ENCODE peak calls at places on chromosomes 16 and 17, in ten cellular contexts. C, V, X, B, R, U, S, H, Y and Z are unnamed samples.

GRCh38 chr17:63189082-63189481 is 223.0 kb downstream of the TANC2 start:
- DNase-seq in S (no peak), H (no peak), R (no peak), X (no peak), U (peak), Y (no peak), V (peak), C (no peak), B (peak), Z (no peak)

GRCh38 chr17:30222741-30223175 is 12.7 kb downstream of the SLC6A4 start:
- DNase-seq in S (no peak), B (no peak), R (peak), V (no peak), Y (no peak), H (no peak), C (no peak), U (no peak), X (no peak), Z (no peak)

GRCh38 chr17:68514809-68515208 is 2.6 kb downstream of the PRKAR1A start:
- DNase-seq in S (no peak), C (no peak), U (peak), H (no peak), V (peak), Y (no peak), X (no peak), R (no peak), B (peak), Z (no peak)

GRCh38 chr17:45232514-45233422 is 11.1 kb downstream of the FMNL1 start:
- DNase-seq in C (no peak), B (no peak), V (no peak), R (no peak), Y (no peak), X (no peak), S (no peak), U (no peak), H (no peak), Z (no peak)

GRCh38 chr16:28495098-28495793 is 803 bp downstream of the APOBR start:
- DNase-seq in V (no peak), S (no peak), B (no peak), Y (no peak), C (no peak), X (no peak), R (no peak), H (no peak), U (no peak), Z (no peak)

GRCh38 chr17:45035848-45036247 is 15.6 kb downstream of the DCAKD start:
- DNase-seq in R (no peak), Y (no peak), S (no peak), U (no peak), C (no peak), V (no peak), B (no peak), H (no peak), X (no peak), Z (no peak)

GRCh38 chr17:68698761-68699160 is 97.6 kb upstream of the FAM20A start:
- DNase-seq in Y (no peak), H (no peak), V (no peak), R (no peak), X (no peak), C (no peak), S (no peak), U (peak), B (no peak), Z (no peak)

GRCh38 chr17:15442316-15443185 is 24.9 kb downstream of the CDRT4 start:
- DNase-seq in V (no peak), H (no peak), S (no peak), B (no peak), X (no peak), Y (no peak), R (no peak), U (no peak), C (no peak), Z (no peak)

GRCh38 chr16:10170016-10170415 is 12.2 kb downstream of the GRIN2A start:
- DNase-seq in S (no peak), C (no peak), R (no peak), B (no peak), V (no peak), H (no peak), Y (no peak), U (no peak), X (no peak), Z (no peak)

GRCh38 chr17:9484789-9485188 is 90.8 kb downstream of the STX8 start:
- DNase-seq in B (no peak), U (peak), S (no peak), H (no peak), V (no peak), C (no peak), R (peak), X (no peak), Y (no peak), Z (no peak)

GRCh38 chr16:55706739-55707487 is 51.1 kb downstream of the SLC6A2 start:
- DNase-seq in S (no peak), H (no peak), B (no peak), Y (no peak), V (no peak), C (no peak), R (no peak), U (no peak), X (no peak), Z (no peak)

GRCh38 chr17:35944151-35944550 is 638 bp upstream of the LYZL6 start:
- DNase-seq in H (no peak), B (no peak), C (no peak), U (no peak), S (no peak), X (no peak), R (no peak), Y (no peak), V (no peak), Z (no peak)

GRCh38 chr17:19614900-19615299 is 33.7 kb upstream of the ALDH3A2 start:
- DNase-seq in U (no peak), Y (no peak), C (no peak), V (no peak), B (no peak), R (no peak), S (no peak), X (no peak), H (no peak), Z (no peak)

GRCh38 chr17:20924306-20924705 is 118.5 kb downstream of the USP22 start:
- DNase-seq in B (no peak), R (no peak), X (no peak), Y (no peak), H (no peak), C (no peak), S (no peak), U (no peak), V (no peak), Z (no peak)

GRCh38 chr17:21001111-21001812 is 41.5 kb downstream of the USP22 start:
- DNase-seq in U (no peak), S (no peak), R (no peak), H (no peak), B (no peak), X (no peak), Y (no peak), V (no peak), C (no peak), Z (no peak)

GRCh38 chr16:8869212-8869987 is 594 bp upstream of the CARHSP1 start:
- DNase-seq in H (no peak), U (no peak), S (no peak), X (no peak), B (no peak), Y (peak), V (no peak), R (no peak), C (no peak), Z (no peak)

GRCh38 chr17:45364531-45365390 is 47.9 kb upstream of the MAP3K14 start:
- DNase-seq in U (peak), V (no peak), H (no peak), X (no peak), C (no peak), B (no peak), S (no peak), Y (peak), R (peak), Z (peak)

GRCh38 chr16:77877712-77878111 is 89.3 kb downstream of the VAT1L start:
- DNase-seq in H (no peak), U (peak), X (no peak), S (no peak), Y (no peak), C (no peak), R (no peak), V (peak), B (peak), Z (no peak)

GRCh38 chr16:12271006-12271405 is 294.5 kb downstream of the SNX29 start:
- DNase-seq in B (peak), H (no peak), X (no peak), U (peak), C (no peak), V (peak), S (no peak), R (no peak), Y (peak), Z (peak)

GRCh38 chr16:15610369-15610871 is 32.5 kb downstream of the MARF1 start:
- DNase-seq in C (no peak), U (peak), V (no peak), Y (no peak), B (peak), H (no peak), X (no peak), S (no peak), R (no peak), Z (no peak)

GRCh38 chr16:72247821-72248253 is 75.9 kb upstream of the PMFBP1 start:
- DNase-seq in U (peak), H (no peak), Y (no peak), R (no peak), S (no peak), V (peak), B (peak), X (no peak), C (no peak), Z (no peak)

GRCh38 chr17:3954086-3954485 is 10.2 kb downstream of the ATP2A3 start:
- DNase-seq in C (no peak), V (no peak), H (no peak), S (no peak), B (no peak), U (no peak), Y (no peak), R (no peak), X (no peak), Z (no peak)

GRCh38 chr16:90077757-90078593 is 844 bp upstream of the PRDM7 start:
- DNase-seq in B (peak), R (peak), Y (peak), X (no peak), H (no peak), U (peak), C (no peak), V (no peak), S (no peak), Z (no peak)

GRCh38 chr16:3952342-3953131 is 72.0 kb upstream of the CREBBP start:
- DNase-seq in C (no peak), V (no peak), U (peak), X (no peak), B (no peak), R (no peak), H (no peak), Y (no peak), S (no peak), Z (no peak)

GRCh38 chr17:9658593-9659211 is 13.4 kb downstream of the USP43 start:
- DNase-seq in Y (no peak), B (no peak), X (no peak), V (no peak), U (peak), R (peak), H (no peak), S (no peak), C (peak), Z (no peak)

GRCh38 chr16:77043076-77043475 is 147.9 kb upstream of the MON1B start:
- DNase-seq in X (no peak), Y (no peak), V (peak), B (peak), C (peak), U (peak), S (no peak), H (no peak), R (no peak), Z (no peak)

GRCh38 chr17:41521574-41522261 is 3.0 kb upstream of the KRT15 start:
- DNase-seq in H (peak), X (no peak), U (peak), R (peak), C (peak), S (peak), B (peak), V (peak), Y (no peak), Z (no peak)

GRCh38 chr17:44967026-44967906 is 837 bp downstream of the C1QL1 start:
- DNase-seq in U (no peak), B (no peak), V (no peak), H (no peak), R (no peak), Y (no peak), C (no peak), X (no peak), S (no peak), Z (no peak)

GRCh38 chr16:53091508-53092211 is 36.9 kb downstream of the CHD9 start:
- DNase-seq in Y (peak), C (peak), V (peak), S (peak), H (no peak), U (peak), R (peak), B (no peak), X (no peak), Z (no peak)

GRCh38 chr16:49410226-49410625 is 36.6 kb downstream of the C16orf78 start:
- DNase-seq in C (no peak), S (no peak), Y (no peak), V (no peak), U (no peak), X (no peak), R (peak), B (no peak), H (no peak), Z (no peak)

GRCh38 chr17:17043668-17044226 is 1.5 kb downstream of the MPRIP start:
- DNase-seq in B (peak), Y (peak), H (no peak), V (no peak), X (no peak), R (peak), S (peak), C (no peak), U (no peak), Z (no peak)

GRCh38 chr17:17738901-17739300 is 57.6 kb downstream of the RAI1 start:
- DNase-seq in C (no peak), V (peak), S (no peak), Y (no peak), R (no peak), B (no peak), H (no peak), X (no peak), U (no peak), Z (no peak)

GRCh38 chr16:12186774-12187335 is 210.3 kb downstream of the SNX29 start:
- DNase-seq in V (peak), C (no peak), R (no peak), S (no peak), U (no peak), Y (no peak), H (no peak), X (no peak), B (peak), Z (no peak)

GRCh38 chr16:19879241-19879792 is 5.3 kb downstream of the GPRC5B start:
- DNase-seq in C (no peak), B (no peak), Y (no peak), S (no peak), X (peak), U (no peak), R (no peak), H (no peak), V (peak), Z (no peak)

GRCh38 chr17:50205111-50205821 is 3.8 kb upstream of the COL1A1 start:
- DNase-seq in R (peak), U (peak), Y (peak), V (no peak), B (no peak), S (no peak), X (no peak), H (no peak), C (no peak), Z (no peak)

GRCh38 chr17:2238432-2239169 is 65.0 kb downstream of the SMG6 start:
- DNase-seq in Y (no peak), R (no peak), B (no peak), C (no peak), V (no peak), U (no peak), X (peak), S (no peak), H (no peak), Z (no peak)

GRCh38 chr16:76428858-76429257 is 151.7 kb downstream of the CNTNAP4 start:
- DNase-seq in X (no peak), B (peak), C (no peak), R (no peak), H (no peak), S (no peak), Y (no peak), U (peak), V (peak), Z (no peak)

GRCh38 chr16:85618509-85618908 is 5.4 kb downstream of the GSE1 start:
- DNase-seq in B (no peak), V (no peak), X (no peak), U (no peak), R (no peak), C (no peak), S (no peak), Y (no peak), H (no peak), Z (no peak)

GRCh38 chr17:80859004-80859941 is 132.4 kb upstream of the CHMP6 start:
- DNase-seq in V (peak), R (no peak), B (peak), U (peak), S (peak), X (peak), C (peak), Y (no peak), H (no peak), Z (no peak)

GRCh38 chr17:74217036-74217725 is 3.8 kb downstream of the TTYH2 start:
- DNase-seq in X (no peak), S (no peak), H (no peak), U (no peak), Y (no peak), B (no peak), C (no peak), R (no peak), V (no peak), Z (no peak)

DNA sequence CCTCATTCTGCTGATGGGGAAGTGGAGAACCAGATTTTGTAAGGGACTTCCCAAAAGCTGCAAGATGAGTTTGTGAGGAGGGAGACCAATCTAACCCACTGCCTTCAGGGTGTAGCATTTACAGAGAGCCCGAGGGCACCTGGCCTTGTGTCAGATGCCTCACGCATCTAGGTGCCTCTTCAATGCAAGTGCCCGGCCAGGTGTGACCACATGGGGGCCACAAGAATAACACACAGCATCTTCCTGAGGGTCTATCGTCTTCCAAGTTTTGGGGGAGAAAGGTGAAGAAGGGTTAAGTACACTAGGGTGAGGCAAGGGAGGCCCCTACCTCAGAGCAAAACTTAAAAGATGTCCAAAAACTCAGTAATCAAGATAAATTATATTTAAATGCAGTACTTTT is 401.7 kb upstream of the CDH5 start:
- DNase-seq in U (no peak), X (no peak), H (no peak), S (no peak), C (no peak), B (peak), V (no peak), Y (no peak), R (no peak), Z (no peak)
- TF ChIP-seq CTCF in U (no peak), X (no peak), H (no peak), S (no peak), C (no peak), B (peak), V (no peak), Y (no peak), R (no peak), Z (no peak)

DNA sequence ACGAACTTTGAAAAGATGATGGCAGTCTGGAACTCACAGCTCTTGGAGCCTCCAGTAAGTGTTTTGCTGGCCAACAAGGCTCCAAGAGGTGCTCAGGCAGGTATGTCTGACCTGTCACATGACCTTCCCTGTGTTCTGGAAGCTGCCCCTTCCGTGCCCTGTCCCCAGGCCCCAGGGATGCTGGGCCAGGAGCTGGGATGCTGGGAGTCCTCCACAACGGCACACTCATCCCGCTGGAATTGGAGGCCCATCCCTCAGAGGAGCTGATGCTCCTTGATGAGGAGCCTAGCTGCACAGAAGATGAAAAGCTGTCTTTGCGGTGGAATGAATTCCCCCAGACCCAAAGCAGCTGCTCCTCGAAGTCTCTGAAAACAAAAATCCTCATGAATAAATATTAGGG is 47.8 kb downstream of the HOXB1 start:
- DNase-seq in R (no peak), H (no peak), Y (no peak), C (no peak), V (no peak), U (no peak), X (no peak), B (no peak), S (no peak), Z (no peak)
- TF ChIP-seq CTCF in R (no peak), H (no peak), Y (no peak), C (no peak), V (no peak), U (no peak), X (no peak), B (no peak), S (no peak), Z (no peak)

GRCh38 chr17:57755479-57756070 is 10.5 kb upstream of the CCDC182 start:
- DNase-seq in U (no peak), Y (no peak), X (no peak), V (no peak), B (no peak), C (no peak), H (no peak), R (no peak), S (no peak), Z (no peak)
- TF ChIP-seq CTCF in U (no peak), Y (no peak), X (no peak), V (no peak), B (peak), C (no peak), H (no peak), R (no peak), S (no peak), Z (no peak)

GRCh38 chr17:75498726-75499213 is 16.6 kb downstream of the CASKIN2 start:
- DNase-seq in X (no peak), S (no peak), R (no peak), B (peak), U (peak), Y (no peak), V (no peak), H (no peak), C (no peak), Z (no peak)
- TF ChIP-seq CTCF in X (no peak), S (no peak), R (no peak), B (no peak), U (no peak), Y (no peak), V (no peak), H (no peak), C (no peak), Z (no peak)

DNA sequence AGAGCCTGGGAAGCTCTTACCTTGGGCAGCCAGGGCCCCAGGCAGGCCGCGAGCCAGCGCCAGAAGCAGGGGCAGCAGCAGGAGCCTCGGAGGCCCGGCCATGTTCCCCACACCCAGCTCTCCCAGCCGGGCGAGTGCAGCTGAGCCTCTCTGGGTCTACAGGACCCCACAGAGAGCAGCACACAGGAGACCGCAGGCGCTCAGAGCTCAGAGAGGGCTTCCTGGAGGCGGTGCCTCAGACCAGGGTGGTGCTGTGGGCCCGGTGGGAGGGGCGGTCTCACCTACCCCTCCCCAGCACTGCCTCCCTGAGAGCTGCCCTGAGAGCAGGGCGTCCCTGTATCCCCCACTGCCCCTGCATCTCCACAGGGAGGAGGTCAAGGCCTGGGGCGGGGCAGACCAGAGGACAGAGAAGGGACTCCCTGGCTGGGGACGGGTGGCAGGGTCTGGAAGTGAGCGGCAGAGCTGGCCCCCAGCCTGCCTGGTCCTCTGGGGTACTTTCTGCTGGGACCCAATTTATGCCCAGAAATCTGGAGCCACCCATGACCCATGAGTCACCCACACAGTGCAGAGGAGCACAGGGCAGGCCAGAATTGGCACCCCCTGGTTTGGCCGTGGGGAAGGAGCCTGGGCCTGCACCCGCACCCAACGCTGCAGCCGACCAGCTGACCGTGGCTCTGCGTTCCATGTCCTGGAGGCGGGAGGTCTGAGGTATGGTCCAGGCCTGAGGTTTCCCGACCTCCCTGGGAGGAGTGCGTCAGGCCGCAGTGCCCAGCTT is at the start of gene CD7:
- DNase-seq in Y (no peak), V (no peak), H (no peak), R (peak), X (no peak), B (no peak), S (no peak), U (no peak), C (no peak), Z (no peak)
- TF ChIP-seq CTCF in Y (no peak), V (no peak), H (no peak), R (no peak), X (no peak), B (no peak), S (no peak), U (no peak), C (no peak), Z (no peak)

DNA sequence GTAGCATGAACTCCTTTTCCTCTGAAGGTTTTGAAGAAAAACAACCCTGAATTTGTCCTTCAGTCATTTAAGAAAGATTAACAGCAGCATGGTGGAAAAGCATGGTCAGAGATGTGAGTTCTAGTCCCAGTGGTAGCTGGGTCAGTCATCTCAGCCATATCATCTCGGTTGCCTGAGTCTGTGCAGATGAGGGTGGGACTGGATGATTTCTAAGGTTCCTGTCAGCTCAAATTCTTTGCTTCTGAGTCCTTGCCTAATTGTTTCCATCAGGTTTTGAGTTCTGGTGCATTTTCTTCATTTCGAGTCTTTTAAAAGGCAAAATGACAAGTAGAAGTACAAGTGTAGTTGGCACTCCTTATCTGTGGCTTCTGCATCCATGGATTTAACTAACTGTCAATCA is 63.9 kb downstream of the TNRC6C start:
- DNase-seq in X (no peak), Y (no peak), V (no peak), S (no peak), C (no peak), B (no peak), U (no peak), H (no peak), R (no peak), Z (no peak)
- TF ChIP-seq CTCF in X (no peak), Y (no peak), V (no peak), S (no peak), C (no peak), B (no peak), U (no peak), H (no peak), R (no peak), Z (no peak)